ENCODE peak calls at places on chromosomes 5 and 9, in nine cellular contexts. X is stimulated activated CD4-positive, alpha-beta T cell treated with anti-CD3 and anti-CD28 coated beads, Interleukin-15, amount 100 ng/mL, for 1 hour; L is choroid plexus epithelial cell; V is heart right ventricle; H is fibroblast of mammary gland; P is neural crest cell; O is dorsolateral prefrontal cortex; E is WERI-Rb-1; T is DMS79 treated with DMSO at 0.1 percent for 48 hours. Y is an unnamed sample.

GRCh38 chr9:35385042-35385441 is 104.9 kb upstream of the RUSC2 start:
- DNase-seq in X (no peak), L (peak), V (no peak), H (peak), P (no peak), O (no peak), E (no peak), T (no peak), Y (no peak)

GRCh38 chr5:1522601-1523479 is 920 bp downstream of the LPCAT1 start:
- DNase-seq in X (no peak), L (peak), V (no peak), H (no peak), P (no peak), O (no peak), E (peak), T (peak), Y (no peak)

GRCh38 chr9:14320272-14321245 is 6.6 kb upstream of the NFIB start:
- DNase-seq in X (no peak), L (peak), V (no peak), H (peak), P (no peak), O (no peak), E (no peak), T (peak), Y (no peak)

GRCh38 chr5:168974081-168974480 is 326.9 kb downstream of the SLIT3 start:
- DNase-seq in X (no peak), L (no peak), V (no peak), H (peak), P (no peak), O (no peak), E (no peak), T (no peak), Y (no peak)

GRCh38 chr5:152650413-152650812 is 245.3 kb upstream of the NMUR2 start:
- DNase-seq in X (no peak), L (no peak), V (no peak), H (no peak), P (no peak), O (no peak), E (no peak), T (no peak), Y (no peak)

GRCh38 chr9:133512253-133513213 is 12.2 kb downstream of the MYMK start:
- DNase-seq in X (no peak), L (no peak), V (peak), H (no peak), P (no peak), O (no peak), E (peak), T (no peak), Y (no peak)

GRCh38 chr5:129078660-129079059 is 15.9 kb upstream of the ISOC1 start:
- DNase-seq in X (no peak), L (no peak), V (no peak), H (no peak), P (no peak), O (no peak), E (no peak), T (no peak), Y (no peak)

GRCh38 chr9:136296434-136297015 is 7.4 kb downstream of the CCDC187 start:
- DNase-seq in X (no peak), L (no peak), V (peak), H (no peak), P (no peak), O (no peak), E (no peak), T (no peak), Y (no peak)

GRCh38 chr9:19057033-19057432 is 7.8 kb downstream of the RRAGA start:
- DNase-seq in X (no peak), L (no peak), V (no peak), H (no peak), P (no peak), O (no peak), E (no peak), T (no peak), Y (no peak)

GRCh38 chr5:142364251-142365145 is 39.7 kb upstream of the SPRY4 start:
- DNase-seq in X (no peak), L (peak), V (peak), H (no peak), P (no peak), O (no peak), E (peak), T (no peak), Y (peak)

GRCh38 chr5:151413800-151414199 is 33.6 kb upstream of the SLC36A1 start:
- DNase-seq in X (no peak), L (no peak), V (no peak), H (no peak), P (no peak), O (no peak), E (no peak), T (peak), Y (no peak)

GRCh38 chr9:108469654-108470053 is 386.1 kb downstream of the ACTL7B start:
- DNase-seq in X (no peak), L (peak), V (no peak), H (peak), P (no peak), O (no peak), E (no peak), T (no peak), Y (no peak)

GRCh38 chr9:83322438-83322837 is 215.8 kb downstream of the FRMD3 start:
- DNase-seq in X (no peak), L (no peak), V (no peak), H (peak), P (no peak), O (no peak), E (no peak), T (no peak), Y (no peak)

GRCh38 chr5:176863041-176863764 is 35.9 kb downstream of the HK3 start:
- DNase-seq in X (no peak), L (no peak), V (no peak), H (no peak), P (no peak), O (no peak), E (no peak), T (no peak), Y (no peak)

GRCh38 chr5:28473531-28474107 is 1435.2 kb upstream of the CDH9 start:
- DNase-seq in X (no peak), L (peak), V (no peak), H (peak), P (no peak), O (no peak), E (peak), T (no peak), Y (no peak)

GRCh38 chr9:34869390-34869789 is 88.7 kb upstream of the PHF24 start:
- DNase-seq in X (no peak), L (peak), V (no peak), H (peak), P (no peak), O (no peak), E (peak), T (no peak), Y (no peak)

GRCh38 chr5:96247097-96247675 is 185.9 kb downstream of the PCSK1 start:
- DNase-seq in X (no peak), L (no peak), V (no peak), H (peak), P (no peak), O (no peak), E (no peak), T (no peak), Y (no peak)

GRCh38 chr5:107700486-107700885 is 29.7 kb upstream of the EFNA5 start:
- DNase-seq in X (no peak), L (peak), V (no peak), H (peak), P (no peak), O (no peak), E (no peak), T (no peak), Y (no peak)

GRCh38 chr5:101977729-101978345 is 318.2 kb downstream of the SLCO4C1 start:
- DNase-seq in X (no peak), L (peak), V (no peak), H (peak), P (no peak), O (no peak), E (no peak), T (peak), Y (no peak)

GRCh38 chr9:26148128-26148527 is 469.9 kb upstream of the TUSC1 start:
- DNase-seq in X (no peak), L (no peak), V (no peak), H (no peak), P (no peak), O (no peak), E (no peak), T (no peak), Y (no peak)

GRCh38 chr5:92580814-92581213 is 1000.2 kb downstream of the NR2F1-AS1 start:
- DNase-seq in X (no peak), L (no peak), V (no peak), H (peak), P (no peak), O (no peak), E (no peak), T (no peak), Y (no peak)

GRCh38 chr9:111601237-111602018 is 2.0 kb upstream of the PTGR1 start:
- DNase-seq in X (no peak), L (peak), V (no peak), H (peak), P (no peak), O (no peak), E (no peak), T (no peak), Y (no peak)

GRCh38 chr5:16554110-16554509 is 62.7 kb downstream of the RETREG1 start:
- DNase-seq in X (no peak), L (no peak), V (no peak), H (no peak), P (no peak), O (no peak), E (no peak), T (no peak), Y (no peak)

GRCh38 chr5:31809037-31809910 is 170.3 kb downstream of the PDZD2 start:
- DNase-seq in X (no peak), L (peak), V (peak), H (peak), P (peak), O (peak), E (peak), T (no peak), Y (peak)

Y was measured in C1 segment of cervical spinal cord.